ENCODE peak calls at places on chromosomes 7 and 10, in five cellular contexts. N is K562, Q is endothelial cell of umbilical vein, M is A549, L is HepG2. D is an unnamed sample.

GRCh38 chr7:50978633-50979215 is 196.0 kb upstream of the GRB10 start:
- DNase-seq in N (no peak), L (peak), M (peak), Q (no peak), D (peak)

GRCh38 chr7:92994889-92995288 is 122.9 kb downstream of the SAMD9 start:
- DNase-seq in L (no peak), Q (no peak), N (no peak), M (no peak), D (no peak)

GRCh38 chr10:91247360-91248111 is 27.1 kb downstream of the PCGF5 start:
- DNase-seq in N (peak), Q (peak), L (no peak), M (no peak), D (peak)

GRCh38 chr7:50497068-50497642 is 47.0 kb upstream of the FIGNL1 start:
- DNase-seq in N (peak), M (no peak), Q (peak), L (no peak), D (peak)

GRCh38 chr7:22154130-22154529 is 202.8 kb downstream of the RAPGEF5 start:
- DNase-seq in M (no peak), Q (peak), N (no peak), L (no peak), D (peak)

GRCh38 chr7:38309555-38309954 is 36.1 kb upstream of the TARP start:
- DNase-seq in L (no peak), Q (no peak), M (no peak), N (no peak), D (peak)

GRCh38 chr7:106041140-106041717 is 70.9 kb downstream of the SYPL1 start:
- DNase-seq in L (peak), N (peak), Q (peak), M (peak), D (peak)

GRCh38 chr7:113013761-113014449 is 72.7 kb downstream of the GPR85 start:
- DNase-seq in N (no peak), Q (no peak), M (no peak), L (no peak), D (no peak)

GRCh38 chr7:5704534-5704922 is 76.9 kb downstream of the RNF216 start:
- DNase-seq in N (peak), L (peak), Q (peak), M (peak), D (peak)

GRCh38 chr7:130148561-130148960 is 56.6 kb downstream of the TMEM209 start:
- DNase-seq in L (no peak), N (no peak), M (no peak), Q (peak), D (no peak)

GRCh38 chr10:95987685-95988426 is 55.5 kb upstream of the CCNJ start:
- DNase-seq in Q (no peak), M (no peak), N (no peak), L (no peak), D (no peak)

GRCh38 chr7:151818674-151819519 is 58.0 kb downstream of the PRKAG2 start:
- DNase-seq in M (no peak), N (no peak), L (no peak), Q (no peak), D (no peak)

GRCh38 chr7:105020926-105021325 is 6.9 kb downstream of the KMT2E start:
- DNase-seq in Q (no peak), N (no peak), M (no peak), L (no peak), D (peak)

GRCh38 chr7:106590209-106590816 is 70.6 kb downstream of the CCDC71L start:
- DNase-seq in L (no peak), N (peak), M (no peak), Q (peak), D (no peak)

GRCh38 chr10:126283307-126283706 is 105.0 kb downstream of the ADAM12 start:
- DNase-seq in M (no peak), N (no peak), L (no peak), Q (no peak), D (no peak)

GRCh38 chr7:18154707-18155106 is 127.1 kb upstream of the PRPS1L1 start:
- DNase-seq in L (no peak), N (no peak), Q (no peak), M (no peak), D (no peak)

GRCh38 chr7:4140933-4141332 is 541.2 kb upstream of the FOXK1 start:
- DNase-seq in L (no peak), Q (no peak), M (no peak), N (no peak), D (no peak)

GRCh38 chr7:51860305-51860704 is 543.7 kb upstream of the COBL start:
- DNase-seq in Q (no peak), N (no peak), L (no peak), M (no peak), D (no peak)

GRCh38 chr10:120948889-120949382 is 97.8 kb downstream of the WDR11 start:
- DNase-seq in Q (peak), M (no peak), L (peak), N (peak), D (peak)

GRCh38 chr7:28408105-28408973 is 4.0 kb upstream of the CREB5 start:
- DNase-seq in L (no peak), Q (no peak), N (no peak), M (no peak), D (no peak)

GRCh38 chr10:69494626-69495558 is 43.6 kb downstream of the TSPAN15 start:
- DNase-seq in M (no peak), N (no peak), L (no peak), Q (no peak), D (no peak)

GRCh38 chr10:104028146-104028545 is 57.5 kb downstream of the COL17A1 start:
- DNase-seq in M (peak), L (peak), Q (no peak), N (no peak), D (peak)

GRCh38 chr7:90503379-90503778 is 33.9 kb downstream of the PTTG1IP2 start:
- DNase-seq in N (no peak), M (no peak), Q (no peak), L (no peak), D (no peak)

GRCh38 chr10:100341953-100342626 is 4.9 kb upstream of the SCD start:
- DNase-seq in N (peak), Q (peak), L (peak), M (peak), D (peak)

GRCh38 chr10:103847346-103847745 is 8.0 kb downstream of the SH3PXD2A start:
- DNase-seq in L (no peak), Q (no peak), M (no peak), N (no peak), D (no peak)

GRCh38 chr10:50582061-50582460 is 41.7 kb downstream of the SGMS1 start:
- DNase-seq in Q (no peak), M (no peak), N (no peak), L (no peak), D (no peak)

GRCh38 chr7:115476666-115477065 is 553.9 kb downstream of the TFEC start:
- DNase-seq in L (no peak), M (no peak), N (no peak), Q (no peak), D (no peak)

GRCh38 chr7:35617076-35617475 is 77.9 kb downstream of the HERPUD2 start:
- DNase-seq in M (no peak), N (no peak), Q (no peak), L (no peak), D (no peak)

GRCh38 chr7:90595801-90596683 is at the start of gene CDK14:
- DNase-seq in Q (peak), L (peak), N (peak), M (peak), D (peak)

GRCh38 chr10:11204355-11204879 is 186.7 kb downstream of the CELF2 start:
- DNase-seq in L (no peak), N (no peak), Q (peak), M (no peak), D (no peak)

GRCh38 chr10:46515402-46516192 is 40.9 kb downstream of the GPRIN2 start:
- DNase-seq in Q (no peak), L (no peak), N (no peak), M (no peak), D (no peak)

DNA sequence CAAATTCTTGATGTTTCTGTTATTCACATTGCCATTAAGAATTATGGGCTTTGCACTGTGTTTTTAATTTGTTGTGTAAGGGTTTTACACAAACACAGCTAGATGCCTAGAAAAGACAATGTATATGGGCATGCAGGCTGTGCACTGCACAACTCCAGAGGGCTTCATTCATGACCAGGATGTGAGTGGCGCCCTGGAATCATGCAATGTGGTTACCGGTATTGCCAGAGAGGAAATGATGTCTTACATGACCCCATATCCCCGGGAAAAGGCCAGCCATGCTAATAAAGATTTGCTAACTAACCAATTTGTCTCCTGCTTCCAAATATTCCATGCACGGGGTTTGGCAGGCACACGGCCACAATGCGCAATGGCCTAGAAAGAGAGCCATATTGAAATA is 16.9 kb downstream of the KCNMA1 start:
- DNase-seq in Q (peak), N (no peak), M (no peak), L (no peak), D (peak)
- H3K4me3 ChIP-seq in Q (no peak), N (no peak), M (no peak), L (no peak), D (no peak)

GRCh38 chr10:63385254-63385653 is 80.5 kb downstream of the JMJD1C start:
- DNase-seq in N (no peak), M (no peak), Q (no peak), L (no peak), D (no peak)

GRCh38 chr10:63392224-63392623 is 73.6 kb downstream of the JMJD1C start:
- DNase-seq in Q (no peak), L (no peak), M (no peak), N (no peak), D (no peak)

GRCh38 chr10:63391812-63392211 is 74.0 kb downstream of the JMJD1C start:
- DNase-seq in Q (no peak), L (no peak), N (no peak), M (no peak), D (peak)

GRCh38 chr10:63390521-63390920 is 75.3 kb downstream of the JMJD1C start:
- DNase-seq in Q (no peak), L (no peak), N (no peak), M (no peak), D (no peak)

GRCh38 chr10:63388421-63389031 is 77.3 kb downstream of the JMJD1C start:
- DNase-seq in L (no peak), N (no peak), Q (no peak), M (no peak), D (peak)
- TF ChIP-seq MAX in L (no peak), N (no peak), Q (no peak), M (no peak), D (no peak)

DNA sequence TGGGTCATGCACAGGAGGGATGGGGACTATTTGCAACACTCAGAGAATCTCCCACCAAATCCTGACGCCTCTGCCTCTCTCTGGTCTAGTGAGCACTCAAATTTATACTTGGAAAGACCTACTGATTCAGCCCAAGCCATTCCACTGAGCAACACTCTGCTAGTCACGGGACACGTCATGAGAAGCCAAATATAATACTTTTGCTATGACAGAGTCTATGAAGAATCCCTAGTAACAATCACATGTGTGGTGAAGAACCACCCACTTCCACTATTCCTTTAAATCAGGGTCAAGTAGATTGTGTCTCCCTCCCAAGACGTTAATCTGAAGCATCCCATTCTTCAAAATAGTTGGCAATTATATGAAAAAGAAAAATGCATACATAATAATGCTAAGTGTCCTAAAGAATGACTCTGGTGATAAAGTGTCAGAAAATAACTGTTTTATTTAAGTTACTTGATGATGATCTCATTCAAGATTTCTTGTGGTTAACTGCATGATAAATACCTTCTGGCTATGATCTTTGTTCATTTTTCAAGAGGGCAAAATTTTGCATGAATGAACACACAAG is 28.5 kb downstream of the CHCHD3 start:
- DNase-seq in N (no peak), M (peak), L (no peak), Q (no peak), D (no peak)
- TF ChIP-seq MYC in N (no peak), M (no peak), L (no peak), Q (no peak), D (no peak)

DNA sequence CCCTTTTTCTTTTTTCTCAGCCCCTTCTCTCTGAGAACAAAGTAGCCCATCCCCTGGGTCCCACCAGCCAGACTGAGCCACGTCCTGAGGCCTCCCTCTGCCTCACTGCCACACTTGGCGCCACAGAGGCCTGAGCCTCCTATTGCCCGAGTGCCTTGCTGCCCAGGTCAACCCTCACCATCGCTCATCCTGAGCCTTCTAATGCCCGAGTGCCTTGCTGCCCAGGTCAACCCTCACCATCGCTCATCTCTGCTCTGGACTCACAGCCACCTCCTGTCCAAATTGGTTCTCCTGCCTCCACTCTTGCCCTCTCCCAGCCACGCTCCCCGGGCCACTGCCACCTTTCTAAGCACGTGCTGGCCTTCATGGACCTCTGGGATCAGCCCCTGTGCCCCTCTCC is 53.2 kb upstream of the SMNDC1 start:
- DNase-seq in M (no peak), L (no peak), Q (no peak), N (no peak), D (no peak)
- H3K4me3 ChIP-seq in M (no peak), L (no peak), Q (no peak), N (no peak), D (no peak)

GRCh38 chr7:23514755-23515154 is 17.0 kb downstream of the TRA2A start:
- DNase-seq in M (no peak), N (no peak), L (no peak), Q (no peak), D (no peak)
- TF ChIP-seq MAX in M (no peak), N (no peak), L (no peak), Q (no peak), D (no peak)

GRCh38 chr10:86769991-86770390 is 13.6 kb downstream of the BMPR1A start:
- DNase-seq in N (no peak), Q (no peak), M (no peak), L (no peak), D (no peak)

GRCh38 chr10:86775859-86776180 is 19.4 kb downstream of the BMPR1A start:
- DNase-seq in M (no peak), N (no peak), Q (no peak), L (no peak), D (no peak)

GRCh38 chr10:86770412-86770960 is 14.1 kb downstream of the BMPR1A start:
- DNase-seq in N (peak), L (no peak), Q (no peak), M (no peak), D (peak)

GRCh38 chr10:86775056-86775858 is 18.8 kb downstream of the BMPR1A start:
- DNase-seq in Q (no peak), L (peak), M (peak), N (peak), D (no peak)

DNA sequence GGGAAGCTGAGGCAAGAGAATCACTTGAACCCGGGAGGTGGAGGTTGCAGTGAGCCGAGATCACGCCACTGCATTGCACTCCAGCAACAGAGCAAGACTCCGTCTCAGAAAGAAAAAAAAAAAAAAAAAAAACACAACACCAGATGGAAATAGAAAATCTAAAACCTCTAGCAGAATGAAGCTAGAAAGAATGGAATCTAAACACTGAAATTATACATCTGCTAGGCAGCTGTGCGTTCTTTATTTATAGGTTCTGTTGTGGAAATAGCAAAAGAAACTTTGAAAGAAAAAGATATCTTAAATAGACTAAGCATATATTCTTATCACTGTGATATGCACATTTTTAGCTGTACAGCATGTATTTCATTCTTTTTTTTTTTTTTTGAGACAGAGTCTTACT is 17.1 kb downstream of the BMPR1A start:
- DNase-seq in M (no peak), L (no peak), N (no peak), Q (no peak), D (no peak)
- TF ChIP-seq MYC in M (no peak), L (no peak), N (no peak), Q (no peak), D (no peak)

GRCh38 chr7:121078701-121079227 is 90.3 kb downstream of the CPED1 start:
- DNase-seq in Q (no peak), L (no peak), M (no peak), N (no peak), D (no peak)

GRCh38 chr7:121079425-121080169 is 91.1 kb downstream of the CPED1 start:
- DNase-seq in M (no peak), Q (no peak), N (no peak), L (peak), D (no peak)

GRCh38 chr7:121075952-121076349 is 87.4 kb downstream of the CPED1 start:
- DNase-seq in M (no peak), N (no peak), Q (no peak), L (no peak), D (no peak)

GRCh38 chr7:121076350-121077164 is 88.0 kb downstream of the CPED1 start:
- DNase-seq in M (no peak), Q (no peak), N (peak), L (no peak), D (no peak)

DNA sequence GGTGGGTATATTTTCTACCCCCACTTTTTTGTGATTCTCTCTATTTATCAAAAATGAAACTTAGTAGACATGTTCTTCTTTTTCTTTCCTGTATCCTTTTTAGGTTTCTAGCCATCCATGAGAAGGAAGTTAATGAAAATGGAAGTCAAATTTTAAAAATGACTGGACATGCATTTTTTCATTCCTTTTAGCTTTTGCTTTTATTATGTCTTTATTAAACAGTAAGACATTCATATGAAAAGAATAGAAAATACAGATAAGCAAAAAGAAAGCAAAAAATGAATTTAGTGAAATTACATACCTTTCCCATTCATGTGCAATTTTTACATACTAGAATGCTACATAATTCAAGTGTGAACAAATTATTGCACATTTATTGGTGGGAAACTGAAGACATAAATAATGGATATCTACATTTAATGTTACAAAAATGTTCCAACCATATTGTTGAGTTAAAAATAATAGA is 88.7 kb downstream of the CPED1 start:
- DNase-seq in N (no peak), M (no peak), L (no peak), Q (no peak), D (no peak)
- H3K4me3 ChIP-seq in N (peak), M (no peak), L (no peak), Q (no peak), D (no peak)

DNA sequence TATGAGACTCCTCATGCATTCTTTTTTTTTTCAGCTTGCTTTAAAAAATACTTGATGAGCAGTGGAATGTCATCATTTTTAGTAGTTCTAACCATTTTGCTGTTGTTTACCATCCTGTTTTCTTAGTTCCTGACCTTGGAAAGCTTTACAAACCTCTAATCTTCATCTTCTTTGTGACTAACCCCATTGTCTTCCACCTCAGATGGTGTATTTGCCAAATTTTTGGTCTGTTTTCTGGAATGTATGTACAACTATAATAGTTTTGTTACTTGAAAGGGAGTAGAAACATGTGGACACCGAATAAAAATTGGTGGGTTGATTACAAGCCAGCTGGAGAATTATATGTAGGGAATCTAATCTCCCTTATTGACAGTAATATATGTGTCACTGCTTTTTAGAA is 172.7 kb downstream of the SND1 start:
- DNase-seq in Q (no peak), L (peak), N (no peak), M (no peak), D (no peak)
- TF ChIP-seq MAX in Q (no peak), L (no peak), N (no peak), M (no peak), D (no peak)

GRCh38 chr7:12436896-12437535 is 33.4 kb upstream of the VWDE start:
- DNase-seq in M (peak), L (no peak), N (peak), Q (no peak), D (peak)

GRCh38 chr7:12436126-12436525 is 32.5 kb upstream of the VWDE start:
- DNase-seq in L (no peak), N (no peak), M (no peak), Q (no peak), D (peak)

GRCh38 chr7:12444785-12445184 is 41.1 kb upstream of the VWDE start:
- DNase-seq in L (no peak), N (no peak), Q (no peak), M (no peak), D (no peak)

DNA sequence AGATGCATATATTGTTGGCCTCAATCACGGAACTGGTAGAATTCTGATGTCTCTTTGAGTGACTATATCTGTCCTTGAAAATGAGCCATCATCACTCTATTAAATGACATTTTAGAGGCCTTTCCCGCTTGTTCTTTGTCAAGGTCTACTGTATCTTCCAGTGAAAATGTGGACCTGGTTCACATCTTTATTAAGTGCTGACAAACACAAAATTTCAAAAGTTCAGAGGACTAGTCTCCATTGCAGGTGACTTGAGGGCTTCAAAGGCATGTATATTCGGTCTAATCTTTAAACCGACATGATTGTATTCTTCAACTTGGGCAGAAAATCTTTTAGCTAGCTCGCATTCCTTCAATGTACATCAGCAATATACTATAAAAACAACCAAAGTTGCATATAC is 36.6 kb upstream of the VWDE start:
- DNase-seq in N (no peak), L (no peak), M (no peak), Q (no peak), D (no peak)
- TF ChIP-seq MYC in N (no peak), L (no peak), M (no peak), Q (no peak), D (no peak)

GRCh38 chr7:122306320-122307227 is 2.0 kb upstream of the FEZF1 start:
- DNase-seq in L (no peak), Q (no peak), M (no peak), N (no peak), D (no peak)
- H3K4me3 ChIP-seq in L (no peak), Q (no peak), M (no peak), N (no peak), D (no peak)

D was measured in NB4.